ENCODE peak calls at places on chromosomes 4 and X, in nine cellular contexts. X is activated naive CD4-positive, alpha-beta T cell; Y is GM12892; C is stimulated activated CD4-positive, alpha-beta T cell treated with anti-CD3 and anti-CD28 coated beads, Interleukin-2, amount 100 ng/mL, for 48 hours; H is activated CD4-positive, alpha-beta T cell treated with anti-CD3 and anti-CD28 coated beads, Interleukin-2, amount 50 U/mL, for 1 hour; L is fibroblast of pulmonary artery; A is NCI-H774; O is MV-4-11; S is DMS153. N is an unnamed sample.

GRCh38 chrX:37652053-37652452 is 33.5 kb upstream of the XK start:
- DNase-seq in S (no peak), Y (no peak), O (no peak), L (no peak), H (no peak), C (no peak), X (no peak), A (no peak), N (no peak)

GRCh38 chrX:30735839-30736238 is 82.6 kb downstream of the GK start:
- DNase-seq in A (no peak), O (peak), L (peak), Y (peak), H (peak), S (no peak), C (peak), X (peak), N (peak)

GRCh38 chr4:48340905-48341775 is at the start of gene SLAIN2:
- DNase-seq in H (peak), X (peak), C (peak), L (peak), S (peak), A (peak), O (peak), Y (peak), N (peak)

GRCh38 chrX:13774696-13775095 is 40.1 kb downstream of the OFD1 start:
- DNase-seq in A (no peak), L (no peak), S (no peak), H (no peak), X (no peak), O (no peak), Y (no peak), C (no peak), N (no peak)

GRCh38 chr4:129043523-129043922 is 49.8 kb downstream of the SCLT1 start:
- DNase-seq in L (peak), Y (no peak), S (no peak), A (no peak), X (no peak), H (no peak), C (no peak), O (peak), N (peak)

GRCh38 chrX:17038277-17038676 is 91.8 kb downstream of the REPS2 start:
- DNase-seq in O (peak), S (no peak), L (no peak), C (no peak), X (no peak), Y (no peak), H (no peak), A (no peak), N (no peak)

GRCh38 chr4:98688416-98689290 is 30.2 kb upstream of the TSPAN5 start:
- DNase-seq in Y (no peak), C (no peak), A (no peak), S (no peak), L (peak), X (no peak), H (no peak), O (no peak), N (no peak)

GRCh38 chr4:7861440-7861881 is 78.2 kb downstream of the AFAP1 start:
- DNase-seq in L (peak), C (no peak), H (no peak), O (no peak), X (no peak), Y (no peak), S (no peak), A (no peak), N (no peak)

GRCh38 chr4:148239406-148239805 is 202.8 kb downstream of the NR3C2 start:
- DNase-seq in A (no peak), Y (no peak), H (no peak), X (no peak), L (no peak), S (no peak), C (no peak), O (no peak), N (no peak)

GRCh38 chr4:83964996-83965541 is 429.2 kb downstream of the GPAT3 start:
- DNase-seq in C (no peak), Y (no peak), L (peak), X (no peak), O (no peak), H (no peak), S (no peak), A (no peak), N (no peak)

N was measured in AML-193.